ENCODE peak calls at places on chromosomes 12 and 14, in nine cellular contexts. One of them, this sample, is unnamed.

GRCh38 chr12:92928431-92928961 is 599 bp downstream of the EEA1 start:
- DNase-seq in uterus: peak
- DNase-seq in suprapubic skin: peak
- DNase-seq in gastrocnemius medialis: no peak
- DNase-seq in HCT116: no peak
- DNase-seq in tibial nerve: peak
- DNase-seq in ovary: peak
- DNase-seq in adrenal gland: peak
- DNase-seq in sigmoid colon: peak
- DNase-seq in this sample: no peak

GRCh38 chr14:75427482-75428229 is at the start of gene JDP2:
- DNase-seq in uterus: peak
- DNase-seq in suprapubic skin: peak
- DNase-seq in gastrocnemius medialis: peak
- DNase-seq in HCT116: peak
- DNase-seq in tibial nerve: peak
- DNase-seq in ovary: peak
- DNase-seq in adrenal gland: peak
- DNase-seq in sigmoid colon: peak
- DNase-seq in this sample: no peak

GRCh38 chr12:22518998-22519397 is 25.3 kb downstream of the C2CD5 start:
- DNase-seq in uterus: no peak
- DNase-seq in suprapubic skin: no peak
- DNase-seq in gastrocnemius medialis: no peak
- DNase-seq in HCT116: no peak
- DNase-seq in tibial nerve: no peak
- DNase-seq in ovary: no peak
- DNase-seq in adrenal gland: no peak
- DNase-seq in sigmoid colon: no peak
- DNase-seq in this sample: no peak

GRCh38 chr14:98957211-98958047 is 314.6 kb downstream of the BCL11B start:
- DNase-seq in uterus: peak
- DNase-seq in suprapubic skin: peak
- DNase-seq in gastrocnemius medialis: peak
- DNase-seq in HCT116: no peak
- DNase-seq in tibial nerve: peak
- DNase-seq in ovary: peak
- DNase-seq in adrenal gland: peak
- DNase-seq in sigmoid colon: peak
- DNase-seq in this sample: no peak

GRCh38 chr12:95549392-95550084 is 1.7 kb downstream of the USP44 start:
- DNase-seq in uterus: no peak
- DNase-seq in suprapubic skin: no peak
- DNase-seq in gastrocnemius medialis: no peak
- DNase-seq in HCT116: no peak
- DNase-seq in tibial nerve: no peak
- DNase-seq in ovary: no peak
- DNase-seq in adrenal gland: no peak
- DNase-seq in sigmoid colon: no peak
- DNase-seq in this sample: no peak

GRCh38 chr12:26940820-26941219 is 2.5 kb downstream of the FGFR1OP2 start:
- DNase-seq in uterus: no peak
- DNase-seq in suprapubic skin: no peak
- DNase-seq in gastrocnemius medialis: no peak
- DNase-seq in HCT116: no peak
- DNase-seq in tibial nerve: no peak
- DNase-seq in ovary: no peak
- DNase-seq in adrenal gland: no peak
- DNase-seq in sigmoid colon: no peak
- DNase-seq in this sample: no peak

GRCh38 chr14:56816575-56817391 is 6.5 kb upstream of the OTX2 start:
- DNase-seq in uterus: no peak
- DNase-seq in suprapubic skin: no peak
- DNase-seq in gastrocnemius medialis: no peak
- DNase-seq in HCT116: no peak
- DNase-seq in tibial nerve: no peak
- DNase-seq in ovary: no peak
- DNase-seq in adrenal gland: no peak
- DNase-seq in sigmoid colon: no peak
- DNase-seq in this sample: no peak

GRCh38 chr14:23182372-23183014 is 967 bp downstream of the SLC7A8 start:
- DNase-seq in uterus: peak
- DNase-seq in suprapubic skin: no peak
- DNase-seq in gastrocnemius medialis: peak
- DNase-seq in HCT116: peak
- DNase-seq in tibial nerve: no peak
- DNase-seq in ovary: peak
- DNase-seq in adrenal gland: peak
- DNase-seq in sigmoid colon: no peak
- DNase-seq in this sample: no peak

GRCh38 chr14:23174266-23174665 is 9.2 kb downstream of the SLC7A8 start:
- DNase-seq in uterus: no peak
- DNase-seq in suprapubic skin: no peak
- DNase-seq in gastrocnemius medialis: no peak
- DNase-seq in HCT116: no peak
- DNase-seq in tibial nerve: no peak
- DNase-seq in ovary: peak
- DNase-seq in adrenal gland: no peak
- DNase-seq in sigmoid colon: no peak
- DNase-seq in this sample: no peak

GRCh38 chr14:23572841-23573240 is 5.2 kb upstream of the AP1G2 start:
- DNase-seq in uterus: no peak
- DNase-seq in suprapubic skin: no peak
- DNase-seq in gastrocnemius medialis: no peak
- DNase-seq in HCT116: no peak
- DNase-seq in tibial nerve: no peak
- DNase-seq in ovary: no peak
- DNase-seq in adrenal gland: no peak
- DNase-seq in sigmoid colon: peak
- DNase-seq in this sample: no peak

GRCh38 chr12:58803893-58804292 is 116.4 kb downstream of the LRIG3 start:
- DNase-seq in uterus: peak
- DNase-seq in suprapubic skin: no peak
- DNase-seq in gastrocnemius medialis: peak
- DNase-seq in HCT116: no peak
- DNase-seq in tibial nerve: no peak
- DNase-seq in ovary: peak
- DNase-seq in adrenal gland: no peak
- DNase-seq in sigmoid colon: no peak
- DNase-seq in this sample: no peak

GRCh38 chr14:69662636-69663321 is 51.4 kb downstream of the SUSD6 start:
- DNase-seq in uterus: no peak
- DNase-seq in suprapubic skin: no peak
- DNase-seq in gastrocnemius medialis: no peak
- DNase-seq in HCT116: no peak
- DNase-seq in tibial nerve: no peak
- DNase-seq in ovary: no peak
- DNase-seq in adrenal gland: no peak
- DNase-seq in sigmoid colon: no peak
- DNase-seq in this sample: no peak

GRCh38 chr14:104979758-104980591 is 1.8 kb upstream of the AHNAK2 start:
- DNase-seq in uterus: peak
- DNase-seq in suprapubic skin: peak
- DNase-seq in gastrocnemius medialis: peak
- DNase-seq in HCT116: no peak
- DNase-seq in tibial nerve: no peak
- DNase-seq in ovary: no peak
- DNase-seq in adrenal gland: peak
- DNase-seq in sigmoid colon: peak
- DNase-seq in this sample: no peak

GRCh38 chr12:116196752-116197718 is 80.5 kb downstream of the MED13L start:
- DNase-seq in uterus: no peak
- DNase-seq in suprapubic skin: no peak
- DNase-seq in gastrocnemius medialis: no peak
- DNase-seq in HCT116: no peak
- DNase-seq in tibial nerve: no peak
- DNase-seq in ovary: no peak
- DNase-seq in adrenal gland: no peak
- DNase-seq in sigmoid colon: no peak
- DNase-seq in this sample: no peak

GRCh38 chr14:99729991-99730875 is 46.1 kb downstream of the CYP46A1 start:
- DNase-seq in uterus: peak
- DNase-seq in suprapubic skin: peak
- DNase-seq in gastrocnemius medialis: peak
- DNase-seq in HCT116: no peak
- DNase-seq in tibial nerve: peak
- DNase-seq in ovary: peak
- DNase-seq in adrenal gland: peak
- DNase-seq in sigmoid colon: peak
- DNase-seq in this sample: no peak

DNA sequence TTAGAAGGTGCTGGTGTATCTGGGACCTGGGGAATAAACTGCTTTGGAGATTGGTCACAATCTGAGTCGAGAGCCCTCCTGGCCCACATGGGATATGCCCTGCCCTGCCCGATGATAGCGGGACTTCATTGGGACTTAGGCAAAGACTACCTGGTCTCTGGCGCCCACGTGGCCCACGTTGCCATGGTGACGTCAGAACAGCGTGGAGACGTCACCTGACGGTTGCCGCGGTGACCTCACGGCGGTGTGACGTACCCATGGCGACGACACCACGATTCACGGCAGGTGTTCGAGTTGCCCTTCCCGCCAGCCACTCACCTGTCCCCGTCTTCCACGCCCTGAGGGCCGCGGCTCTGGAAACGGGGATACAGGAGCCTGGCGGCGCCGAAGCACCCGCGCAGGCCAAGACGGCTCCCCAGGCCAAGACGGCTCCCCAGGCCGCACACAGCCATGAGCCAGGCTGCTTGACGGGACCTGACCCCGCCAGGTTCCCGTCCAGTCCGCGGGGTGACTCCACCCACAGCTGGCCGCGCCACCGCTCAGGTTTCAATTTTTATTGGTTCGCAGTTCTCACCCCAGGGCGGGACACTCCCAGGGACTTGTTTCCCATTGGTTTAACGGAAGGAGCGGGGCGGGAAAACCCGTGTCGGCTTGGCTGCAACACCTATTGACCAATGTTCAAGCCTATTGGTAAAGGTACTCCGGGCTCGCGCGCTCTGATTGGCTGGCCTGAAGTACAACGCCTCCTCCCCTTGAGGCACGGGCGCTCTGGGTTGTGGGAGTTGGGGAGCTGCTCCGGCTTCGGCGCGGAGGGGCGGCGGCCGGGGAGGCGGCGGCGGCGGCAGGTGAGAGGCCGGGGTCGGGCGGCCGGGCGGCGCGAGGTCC is at the start of the genes MMAB and MVK:
- DNase-seq in uterus: peak
- DNase-seq in suprapubic skin: peak
- DNase-seq in gastrocnemius medialis: peak
- DNase-seq in HCT116: peak
- DNase-seq in tibial nerve: peak
- DNase-seq in ovary: peak
- DNase-seq in adrenal gland: peak
- DNase-seq in sigmoid colon: peak
- DNase-seq in this sample: peak
- TF ChIP-seq POLR2A in uterus: peak
- TF ChIP-seq POLR2A in suprapubic skin: peak
- TF ChIP-seq POLR2A in gastrocnemius medialis: peak
- TF ChIP-seq POLR2A in HCT116: peak
- TF ChIP-seq POLR2A in tibial nerve: peak
- TF ChIP-seq POLR2A in ovary: peak
- TF ChIP-seq POLR2A in adrenal gland: peak
- TF ChIP-seq POLR2A in sigmoid colon: no peak
- TF ChIP-seq POLR2A in this sample: no peak

GRCh38 chr12:1592444-1593231 is 1.7 kb downstream of the FBXL14 start:
- DNase-seq in uterus: no peak
- DNase-seq in suprapubic skin: no peak
- DNase-seq in gastrocnemius medialis: no peak
- DNase-seq in HCT116: no peak
- DNase-seq in tibial nerve: no peak
- DNase-seq in ovary: no peak
- DNase-seq in adrenal gland: peak
- DNase-seq in sigmoid colon: peak
- DNase-seq in this sample: no peak
- H3K27ac ChIP-seq in uterus: no peak
- H3K27ac ChIP-seq in suprapubic skin: peak
- H3K27ac ChIP-seq in gastrocnemius medialis: peak
- H3K27ac ChIP-seq in HCT116: peak
- H3K27ac ChIP-seq in tibial nerve: peak
- H3K27ac ChIP-seq in ovary: no peak
- H3K27ac ChIP-seq in adrenal gland: no peak
- H3K27ac ChIP-seq in sigmoid colon: peak
- H3K27ac ChIP-seq in this sample: peak

GRCh38 chr14:92651793-92652382 is 96.5 kb downstream of the LGMN start:
- DNase-seq in uterus: no peak
- DNase-seq in suprapubic skin: peak
- DNase-seq in gastrocnemius medialis: peak
- DNase-seq in HCT116: no peak
- DNase-seq in tibial nerve: peak
- DNase-seq in ovary: no peak
- DNase-seq in adrenal gland: peak
- DNase-seq in sigmoid colon: peak
- DNase-seq in this sample: no peak
- TF ChIP-seq POLR2A in uterus: no peak
- TF ChIP-seq POLR2A in suprapubic skin: no peak
- TF ChIP-seq POLR2A in gastrocnemius medialis: peak
- TF ChIP-seq POLR2A in HCT116: no peak
- TF ChIP-seq POLR2A in tibial nerve: peak
- TF ChIP-seq POLR2A in ovary: no peak
- TF ChIP-seq POLR2A in adrenal gland: no peak
- TF ChIP-seq POLR2A in sigmoid colon: no peak
- TF ChIP-seq POLR2A in this sample: no peak

DNA sequence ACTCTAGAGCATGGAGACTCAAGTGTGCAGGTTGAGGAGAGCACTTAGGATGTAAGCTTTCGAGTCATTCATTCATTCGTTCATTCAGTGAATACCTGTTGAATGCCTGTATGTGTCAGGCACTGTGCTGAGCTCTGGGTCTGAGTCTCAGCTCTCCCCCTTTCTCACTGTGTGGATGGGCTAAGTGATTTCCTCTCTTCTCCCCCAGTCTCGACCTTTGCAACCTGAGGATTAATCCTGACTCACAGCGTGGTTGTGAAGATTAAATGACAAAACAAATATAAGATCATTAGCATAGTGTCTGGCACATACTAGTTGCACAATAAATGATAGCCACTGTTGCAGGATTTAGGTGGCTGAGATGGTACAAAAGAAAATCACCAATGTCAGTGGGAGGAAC is 136.8 kb downstream of the GPR135 start:
- DNase-seq in uterus: no peak
- DNase-seq in suprapubic skin: no peak
- DNase-seq in gastrocnemius medialis: no peak
- DNase-seq in HCT116: no peak
- DNase-seq in tibial nerve: no peak
- DNase-seq in ovary: no peak
- DNase-seq in adrenal gland: no peak
- DNase-seq in sigmoid colon: no peak
- DNase-seq in this sample: no peak
- H3K27ac ChIP-seq in uterus: no peak
- H3K27ac ChIP-seq in suprapubic skin: no peak
- H3K27ac ChIP-seq in gastrocnemius medialis: no peak
- H3K27ac ChIP-seq in HCT116: no peak
- H3K27ac ChIP-seq in tibial nerve: no peak
- H3K27ac ChIP-seq in ovary: no peak
- H3K27ac ChIP-seq in adrenal gland: no peak
- H3K27ac ChIP-seq in sigmoid colon: no peak
- H3K27ac ChIP-seq in this sample: no peak

This sample was measured in vagina.